ENCODE peak calls at places on chromosomes 13 and 19, in ten cellular contexts. D, X, U, G, K, Y, N, J, C and Q are unnamed samples.

GRCh38 chr13:50318887-50319286 is 303.6 kb downstream of the KCNRG start:
- DNase-seq in K (no peak), D (no peak), U (no peak), N (no peak), C (no peak), J (no peak), Y (peak; percentile 7), G (no peak), X (no peak), Q (no peak)

GRCh38 chr13:43298799-43299198 is 275.4 kb downstream of the DNAJC15 start:
- DNase-seq in J (no peak), C (no peak), K (no peak), N (no peak), D (no peak), Y (no peak), X (no peak), U (no peak), G (no peak), Q (no peak)

GRCh38 chr13:76854894-76855293 is 31.3 kb downstream of the KCTD12 start:
- DNase-seq in U (peak; percentile 44), C (no peak), K (no peak), N (peak; percentile 67), X (no peak), Y (no peak), J (no peak), G (peak; percentile 28), D (no peak), Q (peak; percentile 36)

GRCh38 chr19:12784394-12784870 is 6.9 kb upstream of the JUNB start:
- DNase-seq in K (no peak), D (no peak), X (no peak), U (no peak), N (no peak), G (no peak), J (no peak), C (no peak), Y (no peak), Q (no peak)

GRCh38 chr13:26529441-26529840 is 28.0 kb upstream of the WASF3 start:
- DNase-seq in D (peak; percentile 40), G (peak; percentile 70), N (peak; percentile 57), U (peak; percentile 71), C (no peak), J (peak; percentile 1), X (peak; percentile 78), K (no peak), Y (peak; percentile 6), Q (peak; percentile 58)

GRCh38 chr13:26971990-26972888 is 199.4 kb downstream of the USP12 start:
- DNase-seq in U (peak; percentile 8), K (no peak), X (no peak), J (no peak), G (peak; percentile 16), Y (no peak), D (no peak), N (no peak), C (no peak), Q (peak; percentile 25)

GRCh38 chr19:47226426-47227346 is 4.3 kb downstream of the BBC3 start:
- DNase-seq in X (no peak), G (peak; percentile 49), D (peak; percentile 80), N (peak; percentile 93), K (no peak), Y (peak; percentile 22), C (peak; percentile 54), U (peak; percentile 83), J (no peak), Q (peak; percentile 79)

GRCh38 chr19:2494447-2495129 is 18.7 kb downstream of the GADD45B start:
- DNase-seq in J (no peak), G (peak; percentile 88), C (peak; percentile 39), Y (peak; percentile 25), U (peak; percentile 87), K (peak; percentile 45), N (peak; percentile 83), X (peak; percentile 70), D (peak; percentile 75), Q (peak; percentile 82)

GRCh38 chr19:18157465-18158063 is 4.6 kb downstream of the PIK3R2 start:
- DNase-seq in N (no peak), X (no peak), K (no peak), C (no peak), J (no peak), G (no peak), U (no peak), D (no peak), Y (no peak), Q (no peak)

GRCh38 chr13:23724196-23724970 is 154.2 kb downstream of the TNFRSF19 start:
- DNase-seq in J (no peak), U (peak; percentile 71), Y (no peak), C (no peak), D (peak; percentile 58), N (no peak), K (no peak), G (no peak), X (no peak), Q (peak; percentile 49)

GRCh38 chr13:60583911-60584753 is 187.1 kb downstream of the TDRD3 start:
- DNase-seq in J (peak; percentile 4), N (peak; percentile 84), G (peak; percentile 86), D (peak; percentile 33), Y (no peak), U (peak; percentile 92), C (no peak), X (no peak), K (no peak), Q (peak; percentile 94)